ENCODE peak calls at places on chromosomes 5 and 9, in nine cellular contexts. I is ovary, Q is body of pancreas, M is IMR-90, G is heart left ventricle, C is uterus, L is right lobe of liver, Z is gastrocnemius medialis, B is thyroid gland. U is an unnamed sample.

GRCh38 chr9:82334286-82334685 is 345.7 kb downstream of the SPATA31D1 start:
- DNase-seq in Z (no peak), G (no peak), I (no peak), Q (no peak), B (no peak), C (no peak), L (no peak), M (peak), U (no peak)

GRCh38 chr5:176427971-176428370 is 11.6 kb upstream of the CLTB start:
- DNase-seq in C (no peak), Z (no peak), I (no peak), G (no peak), M (peak), B (no peak), L (peak), Q (no peak), U (no peak)

GRCh38 chr9:4740373-4740622 is 704 bp downstream of the AK3 start:
- DNase-seq in C (no peak), L (no peak), M (no peak), G (no peak), B (no peak), Z (no peak), I (no peak), Q (no peak), U (no peak)

GRCh38 chr5:150593593-150593992 is 46.9 kb upstream of the SYNPO start:
- DNase-seq in I (no peak), C (no peak), M (no peak), Z (no peak), G (no peak), B (no peak), Q (no peak), L (no peak), U (no peak)

GRCh38 chr9:19470567-19470966 is 61.8 kb downstream of the ACER2 start:
- DNase-seq in Z (no peak), L (no peak), I (no peak), G (no peak), C (no peak), Q (no peak), M (no peak), B (no peak), U (no peak)

GRCh38 chr9:137276757-137277328 is 683 bp upstream of the TOR4A start:
- DNase-seq in Z (peak), M (peak), I (peak), L (peak), G (peak), Q (peak), B (peak), C (peak), U (peak)

GRCh38 chr9:136546697-136547481 is 1.0 kb upstream of the NOTCH1 start:
- DNase-seq in L (peak), G (peak), I (peak), C (peak), B (peak), M (peak), Z (peak), Q (peak), U (peak)

GRCh38 chr5:32304622-32305021 is 8.1 kb downstream of the MTMR12 start:
- DNase-seq in Z (no peak), I (no peak), M (no peak), Q (no peak), L (no peak), G (no peak), C (no peak), B (no peak), U (no peak)

GRCh38 chr9:12643686-12644085 is 49.5 kb upstream of the TYRP1 start:
- DNase-seq in C (no peak), M (no peak), Q (no peak), Z (no peak), B (no peak), I (no peak), L (no peak), G (no peak), U (no peak)

GRCh38 chr9:70954126-70954525 is 167.3 kb downstream of the TRPM3 start:
- DNase-seq in G (no peak), B (no peak), C (no peak), Z (no peak), M (peak), I (no peak), L (no peak), Q (no peak), U (no peak)

GRCh38 chr9:26954050-26954508 is 2.1 kb upstream of the IFT74 start:
- DNase-seq in G (no peak), C (no peak), B (no peak), M (peak), Q (no peak), I (no peak), Z (no peak), L (no peak), U (no peak)

GRCh38 chr9:113623851-113624485 is 160.4 kb downstream of the RGS3 start:
- DNase-seq in Z (no peak), M (no peak), I (no peak), Q (no peak), G (no peak), B (no peak), C (no peak), L (peak), U (no peak)

GRCh38 chr9:36592801-36593583 is 20.3 kb downstream of the MELK start:
- DNase-seq in C (no peak), B (no peak), I (no peak), G (no peak), M (peak), Q (no peak), L (no peak), Z (no peak), U (no peak)

GRCh38 chr5:169013208-169013728 is 287.7 kb downstream of the SLIT3 start:
- DNase-seq in I (no peak), C (no peak), Z (no peak), L (no peak), G (no peak), Q (no peak), B (no peak), M (no peak), U (no peak)

GRCh38 chr9:114691046-114691955 is 9.3 kb upstream of the TEX48 start:
- DNase-seq in B (no peak), Q (no peak), C (no peak), M (peak), G (no peak), L (no peak), Z (no peak), I (no peak), U (no peak)

GRCh38 chr5:1122511-1123284 is 10.8 kb upstream of the SLC12A7 start:
- DNase-seq in C (no peak), G (peak), Z (no peak), I (no peak), L (peak), B (no peak), M (no peak), Q (peak), U (no peak)

GRCh38 chr5:75756991-75757390 is 39.8 kb upstream of the POC5 start:
- DNase-seq in Z (no peak), Q (no peak), B (no peak), M (peak), C (no peak), G (no peak), L (no peak), I (no peak), U (no peak)

GRCh38 chr5:4058899-4059298 is 463.3 kb downstream of the IRX1 start:
- DNase-seq in I (no peak), M (no peak), C (no peak), B (no peak), L (no peak), G (no peak), Z (no peak), Q (no peak), U (no peak)

GRCh38 chr5:31231171-31231570 is 37.7 kb downstream of the CDH6 start:
- DNase-seq in Z (no peak), M (peak), C (no peak), G (no peak), I (no peak), L (no peak), B (no peak), Q (no peak), U (no peak)

GRCh38 chr9:84917366-84918063 is 248.0 kb downstream of the NTRK2 start:
- DNase-seq in G (no peak), I (no peak), M (no peak), C (no peak), Z (no peak), Q (no peak), B (peak), L (no peak), U (no peak)

GRCh38 chr5:102863764-102864560 is 108.9 kb downstream of the PAM start:
- DNase-seq in C (no peak), I (no peak), M (peak), L (no peak), Q (no peak), Z (no peak), G (no peak), B (no peak), U (no peak)

GRCh38 chr5:135825373-135826220 is 8.9 kb upstream of the SLC25A48 start:
- DNase-seq in B (no peak), G (no peak), L (peak), C (no peak), Z (no peak), Q (no peak), I (no peak), M (no peak), U (no peak)

GRCh38 chr5:36237756-36238155 is 4.0 kb downstream of the NADK2 start:
- DNase-seq in M (no peak), Z (no peak), Q (no peak), I (no peak), G (no peak), L (no peak), C (no peak), B (no peak), U (no peak)

GRCh38 chr5:130488252-130488651 is 584.0 kb downstream of the CHSY3 start:
- DNase-seq in Z (no peak), L (no peak), M (no peak), Q (no peak), B (no peak), C (no peak), G (no peak), I (no peak), U (no peak)

GRCh38 chr5:176364765-176365662 is at the start of gene ARL10:
- DNase-seq in L (peak), C (no peak), Z (no peak), M (peak), Q (no peak), G (peak), B (peak), I (peak), U (peak)

GRCh38 chr5:168165221-168165965 is 126.1 kb upstream of the WWC1 start:
- DNase-seq in Q (peak), C (no peak), M (no peak), L (no peak), I (no peak), Z (no peak), G (no peak), B (peak), U (no peak)

GRCh38 chr9:79604149-79604548 is 32.4 kb downstream of the TLE4 start:
- DNase-seq in C (no peak), M (no peak), I (no peak), Q (no peak), B (no peak), L (no peak), Z (no peak), G (no peak), U (no peak)

GRCh38 chr5:77282337-77283027 is 72.0 kb downstream of the PDE8B start:
- DNase-seq in B (peak), G (no peak), Z (no peak), I (no peak), C (peak), L (peak), Q (peak), M (peak), U (no peak)

GRCh38 chr9:76322810-76323209 is 71.4 kb downstream of the RFK start:
- DNase-seq in G (no peak), M (no peak), Q (no peak), Z (no peak), C (no peak), B (no peak), I (no peak), L (no peak), U (no peak)

DNA sequence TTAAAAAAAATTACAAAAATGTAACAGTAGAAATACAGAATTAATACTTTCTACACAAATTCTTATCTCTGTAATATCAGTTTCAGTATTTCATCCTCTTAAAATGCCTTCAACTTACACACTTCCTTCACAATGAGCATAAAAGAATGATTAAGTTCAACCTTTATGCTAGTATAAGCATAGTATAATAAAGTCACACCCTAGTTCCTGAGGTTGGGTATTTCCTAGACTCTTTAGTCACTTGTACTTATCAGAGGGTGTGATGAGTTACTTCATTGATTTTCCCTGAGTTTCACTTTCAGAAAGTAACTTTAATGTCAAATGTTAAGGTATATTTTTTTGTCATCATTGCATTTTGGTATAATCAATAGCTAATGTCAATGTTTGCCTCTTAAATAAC is 302.4 kb downstream of the PDE4D start:
- DNase-seq in L (no peak), Z (no peak), M (no peak), Q (no peak), C (no peak), B (no peak), I (no peak), G (no peak), U (no peak)
- TF ChIP-seq POLR2A in L (no peak), Z (no peak), M (no peak), Q (no peak), C (no peak), B (no peak), I (no peak), G (no peak), U (no peak)

DNA sequence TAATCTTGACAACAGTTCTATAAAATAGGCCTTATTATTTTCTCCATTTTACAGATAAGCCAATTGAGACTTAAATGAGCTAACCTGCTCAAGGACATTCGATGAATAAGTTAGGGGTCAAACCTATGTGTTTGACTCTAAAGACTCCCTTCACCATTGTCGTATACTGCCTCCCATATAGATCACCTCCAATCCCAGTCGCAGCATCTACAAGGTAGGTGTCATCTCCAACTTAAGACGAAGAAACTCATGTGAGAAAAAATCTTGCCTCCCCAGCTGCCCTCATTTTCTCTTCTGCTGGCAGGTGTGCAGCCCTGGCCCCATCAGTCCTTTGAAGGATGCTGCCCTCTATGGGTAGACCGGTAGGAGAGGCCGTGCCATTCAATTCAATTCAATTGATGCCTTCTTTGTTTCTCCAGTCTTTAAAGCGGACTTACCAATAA is 75.2 kb upstream of the SMARCA2 start:
- DNase-seq in C (no peak), M (peak), G (no peak), L (no peak), Z (no peak), Q (peak), B (peak), I (no peak), U (no peak)
- TF ChIP-seq CTCF in C (no peak), M (peak), G (peak), L (peak), Z (no peak), Q (peak), B (peak), I (no peak), U (peak)

GRCh38 chr9:131395027-131395744 is 1.3 kb downstream of the PRRC2B start:
- DNase-seq in I (no peak), Z (no peak), B (peak), L (peak), Q (peak), C (no peak), M (no peak), G (no peak), U (no peak)
- TF ChIP-seq POLR2A in I (no peak), Z (no peak), B (no peak), L (no peak), Q (no peak), C (no peak), M (no peak), G (no peak), U (no peak)

GRCh38 chr9:124187311-124187710 is 70.4 kb upstream of the NEK6 start:
- DNase-seq in I (no peak), L (no peak), B (no peak), C (no peak), Z (no peak), Q (no peak), M (no peak), G (peak), U (no peak)
- TF ChIP-seq CTCF in I (no peak), L (no peak), B (no peak), C (no peak), Z (no peak), Q (no peak), M (no peak), G (no peak), U (no peak)

GRCh38 chr9:134386951-134387831 is 60.9 kb downstream of the RXRA start:
- DNase-seq in Z (no peak), G (no peak), I (peak), C (no peak), B (peak), Q (peak), L (peak), M (peak), U (no peak)
- TF ChIP-seq POLR2A in Z (no peak), G (no peak), I (no peak), C (no peak), B (no peak), Q (no peak), L (no peak), M (no peak), U (no peak)

GRCh38 chr9:135456436-135457104 is 23.0 kb upstream of the PPP1R26 start:
- DNase-seq in G (no peak), I (no peak), M (no peak), C (no peak), Z (no peak), B (no peak), L (no peak), Q (no peak), U (no peak)
- TF ChIP-seq CTCF in G (no peak), I (no peak), M (no peak), C (no peak), Z (no peak), B (no peak), L (no peak), Q (no peak), U (no peak)

DNA sequence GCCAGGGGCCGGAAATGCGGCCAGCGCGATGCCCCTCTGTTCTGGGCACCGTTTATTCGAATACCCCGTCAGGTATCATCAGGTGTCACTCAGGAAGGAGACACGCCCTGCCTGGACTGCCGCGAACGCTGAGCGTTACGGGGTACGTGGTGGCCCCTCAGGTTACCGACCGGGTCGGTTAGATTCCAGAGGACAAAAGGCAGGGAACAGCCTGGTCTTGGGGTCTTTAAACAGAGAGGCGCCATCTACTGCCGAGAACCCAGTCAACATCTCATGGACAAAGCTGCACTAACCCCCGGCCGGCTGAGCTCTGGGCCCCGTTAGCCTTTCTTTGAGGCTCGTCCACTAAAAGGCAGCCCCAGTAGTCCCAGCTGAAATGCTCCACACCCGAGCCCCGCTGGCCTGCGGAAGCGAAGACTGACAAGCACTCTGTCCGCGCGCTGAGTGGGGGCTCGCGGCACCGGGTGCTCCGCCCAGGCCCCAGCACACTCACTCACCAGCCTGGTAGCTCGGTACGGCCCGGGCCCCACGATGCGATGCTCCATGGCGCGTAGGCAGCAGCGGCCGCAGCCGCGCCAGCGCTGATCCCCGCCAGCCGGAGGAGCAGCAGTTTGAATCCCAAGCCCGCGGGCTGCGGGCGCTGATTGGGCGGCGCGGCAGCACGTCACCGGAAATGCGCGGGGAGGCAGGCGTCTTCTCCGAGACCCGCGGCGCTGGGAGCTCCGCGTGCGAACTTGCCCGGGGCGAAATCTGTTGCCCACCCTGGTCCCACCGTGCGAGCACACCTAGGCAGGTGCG is at the start of gene DEPDC1B:
- DNase-seq in G (peak), L (peak), C (peak), Q (peak), Z (peak), B (peak), I (peak), M (peak), U (peak)
- TF ChIP-seq POLR2A in G (no peak), L (peak), C (peak), Q (peak), Z (peak), B (no peak), I (no peak), M (peak), U (no peak)

DNA sequence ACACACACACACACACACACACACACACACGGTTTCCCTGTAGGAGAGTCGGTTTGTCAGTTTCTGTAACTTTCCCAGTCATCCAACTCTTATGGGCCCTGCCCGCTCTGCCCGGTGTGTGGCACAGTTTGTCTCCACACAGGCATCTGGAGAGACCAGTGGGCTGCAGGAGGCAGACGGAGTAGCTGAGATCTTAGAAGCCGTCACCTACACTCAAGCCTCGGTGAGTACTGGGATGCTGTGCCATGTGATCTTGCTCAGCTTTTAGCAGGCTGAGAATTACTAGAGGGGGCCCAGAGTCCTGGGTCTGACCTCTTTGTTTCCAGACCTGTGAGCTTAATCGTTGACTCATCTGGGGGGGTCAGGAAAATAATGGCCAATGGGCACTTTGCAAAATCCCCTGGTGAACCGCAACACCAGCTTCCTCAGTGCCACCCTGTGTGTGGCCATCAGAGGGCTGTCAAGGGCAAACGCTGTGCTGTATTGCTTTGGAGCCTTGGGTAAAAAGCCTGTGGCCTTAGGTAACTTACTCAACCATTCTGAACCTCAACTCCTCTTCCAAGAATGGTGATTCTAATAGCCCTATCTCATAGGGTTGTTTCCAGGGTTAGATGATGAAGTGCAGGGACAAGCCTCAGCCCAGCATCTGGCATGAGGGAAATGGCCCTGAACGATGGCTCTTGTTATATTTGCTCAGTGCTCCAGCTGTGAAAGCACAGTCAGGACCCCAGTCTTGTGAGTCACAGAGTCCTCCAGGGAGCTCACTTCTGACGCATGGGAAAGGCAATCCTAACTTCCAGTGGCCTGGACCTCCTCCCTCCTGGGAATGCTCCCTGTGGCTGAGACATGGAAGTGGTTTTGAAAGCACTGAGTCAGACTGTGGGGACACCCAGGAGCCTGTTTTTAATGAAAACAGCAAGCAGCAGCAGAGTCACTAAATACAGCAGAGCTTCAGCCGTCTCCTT is 45.6 kb downstream of the COL15A1 start:
- DNase-seq in Z (peak), B (peak), C (peak), L (no peak), M (peak), G (peak), Q (peak), I (no peak), U (peak)
- TF ChIP-seq CTCF in Z (no peak), B (no peak), C (no peak), L (no peak), M (peak), G (no peak), Q (no peak), I (no peak), U (no peak)

U was measured in adrenal gland.